ENCODE peak calls at places on chromosomes 2 and 18, in eight cellular contexts. One of them, this sample, is unnamed.

GRCh38 chr2:159129807-159130206 is 156.7 kb downstream of the WDSUB1 start:
- DNase-seq in left ventricle myocardium inferior: peak
- DNase-seq in tibial artery: no peak
- DNase-seq in fibroblast of lung: peak
- DNase-seq in K562: no peak
- DNase-seq in bronchial epithelial cell: no peak
- DNase-seq in coronary artery: no peak
- DNase-seq in fibroblast of mammary gland: no peak
- DNase-seq in this sample: no peak

GRCh38 chr2:32464441-32464840 is 107.6 kb downstream of the BIRC6 start:
- DNase-seq in K562: no peak
- DNase-seq in tibial artery: no peak
- DNase-seq in left ventricle myocardium inferior: no peak
- DNase-seq in coronary artery: no peak
- DNase-seq in fibroblast of lung: peak
- DNase-seq in bronchial epithelial cell: no peak
- DNase-seq in fibroblast of mammary gland: peak
- DNase-seq in this sample: no peak

GRCh38 chr18:75346671-75347070 is 80.8 kb downstream of the SMIM21 start:
- DNase-seq in coronary artery: no peak
- DNase-seq in fibroblast of mammary gland: no peak
- DNase-seq in fibroblast of lung: no peak
- DNase-seq in K562: no peak
- DNase-seq in left ventricle myocardium inferior: no peak
- DNase-seq in tibial artery: no peak
- DNase-seq in bronchial epithelial cell: no peak
- DNase-seq in this sample: no peak

GRCh38 chr2:188292446-188293239 is 969 bp downstream of the GULP1 start:
- DNase-seq in left ventricle myocardium inferior: peak
- DNase-seq in bronchial epithelial cell: peak
- DNase-seq in tibial artery: peak
- DNase-seq in coronary artery: peak
- DNase-seq in fibroblast of lung: peak
- DNase-seq in fibroblast of mammary gland: peak
- DNase-seq in K562: peak
- DNase-seq in this sample: no peak

GRCh38 chr2:176522271-176522670 is 253.0 kb downstream of the MTX2 start:
- DNase-seq in fibroblast of lung: no peak
- DNase-seq in bronchial epithelial cell: no peak
- DNase-seq in left ventricle myocardium inferior: no peak
- DNase-seq in fibroblast of mammary gland: no peak
- DNase-seq in coronary artery: no peak
- DNase-seq in K562: no peak
- DNase-seq in tibial artery: no peak
- DNase-seq in this sample: no peak

GRCh38 chr2:140506606-140507005 is 1624.2 kb downstream of the LRP1B start:
- DNase-seq in tibial artery: no peak
- DNase-seq in bronchial epithelial cell: no peak
- DNase-seq in coronary artery: no peak
- DNase-seq in fibroblast of mammary gland: peak
- DNase-seq in left ventricle myocardium inferior: no peak
- DNase-seq in K562: no peak
- DNase-seq in fibroblast of lung: peak
- DNase-seq in this sample: peak

GRCh38 chr2:117126656-117127055 is 687.8 kb upstream of the DDX18 start:
- DNase-seq in K562: no peak
- DNase-seq in bronchial epithelial cell: no peak
- DNase-seq in fibroblast of lung: no peak
- DNase-seq in fibroblast of mammary gland: no peak
- DNase-seq in left ventricle myocardium inferior: no peak
- DNase-seq in coronary artery: no peak
- DNase-seq in tibial artery: no peak
- DNase-seq in this sample: no peak

GRCh38 chr18:51988277-51988676 is 351.7 kb upstream of the DCC start:
- DNase-seq in left ventricle myocardium inferior: no peak
- DNase-seq in K562: no peak
- DNase-seq in fibroblast of lung: no peak
- DNase-seq in coronary artery: no peak
- DNase-seq in tibial artery: no peak
- DNase-seq in fibroblast of mammary gland: no peak
- DNase-seq in bronchial epithelial cell: no peak
- DNase-seq in this sample: no peak

GRCh38 chr2:42360493-42360889 is 526 bp downstream of the COX7A2L start:
- DNase-seq in left ventricle myocardium inferior: no peak
- DNase-seq in tibial artery: no peak
- DNase-seq in coronary artery: no peak
- DNase-seq in bronchial epithelial cell: no peak
- DNase-seq in fibroblast of mammary gland: no peak
- DNase-seq in K562: no peak
- DNase-seq in fibroblast of lung: no peak
- DNase-seq in this sample: no peak

GRCh38 chr18:36613069-36613468 is 215.7 kb downstream of the TPGS2 start:
- DNase-seq in fibroblast of lung: no peak
- DNase-seq in coronary artery: peak
- DNase-seq in fibroblast of mammary gland: no peak
- DNase-seq in left ventricle myocardium inferior: peak
- DNase-seq in tibial artery: no peak
- DNase-seq in bronchial epithelial cell: no peak
- DNase-seq in K562: no peak
- DNase-seq in this sample: no peak

GRCh38 chr2:233342301-233342700 is 12.0 kb upstream of the DGKD start:
- DNase-seq in bronchial epithelial cell: no peak
- DNase-seq in coronary artery: no peak
- DNase-seq in left ventricle myocardium inferior: no peak
- DNase-seq in fibroblast of lung: no peak
- DNase-seq in fibroblast of mammary gland: no peak
- DNase-seq in tibial artery: no peak
- DNase-seq in K562: no peak
- DNase-seq in this sample: no peak
- H3K4me3 ChIP-seq in bronchial epithelial cell: no peak
- H3K4me3 ChIP-seq in coronary artery: no peak
- H3K4me3 ChIP-seq in left ventricle myocardium inferior: no peak
- H3K4me3 ChIP-seq in fibroblast of lung: no peak
- H3K4me3 ChIP-seq in fibroblast of mammary gland: no peak
- H3K4me3 ChIP-seq in tibial artery: no peak
- H3K4me3 ChIP-seq in K562: no peak
- H3K4me3 ChIP-seq in this sample: no peak

GRCh38 chr2:169393068-169393590 is 30.8 kb upstream of the LRP2 start:
- DNase-seq in fibroblast of lung: no peak
- DNase-seq in bronchial epithelial cell: peak
- DNase-seq in left ventricle myocardium inferior: no peak
- DNase-seq in coronary artery: no peak
- DNase-seq in fibroblast of mammary gland: no peak
- DNase-seq in K562: no peak
- DNase-seq in tibial artery: no peak
- DNase-seq in this sample: no peak

GRCh38 chr2:169395821-169396374 is 33.6 kb upstream of the LRP2 start:
- DNase-seq in K562: no peak
- DNase-seq in tibial artery: no peak
- DNase-seq in fibroblast of lung: no peak
- DNase-seq in fibroblast of mammary gland: no peak
- DNase-seq in coronary artery: no peak
- DNase-seq in left ventricle myocardium inferior: no peak
- DNase-seq in bronchial epithelial cell: no peak
- DNase-seq in this sample: no peak

DNA sequence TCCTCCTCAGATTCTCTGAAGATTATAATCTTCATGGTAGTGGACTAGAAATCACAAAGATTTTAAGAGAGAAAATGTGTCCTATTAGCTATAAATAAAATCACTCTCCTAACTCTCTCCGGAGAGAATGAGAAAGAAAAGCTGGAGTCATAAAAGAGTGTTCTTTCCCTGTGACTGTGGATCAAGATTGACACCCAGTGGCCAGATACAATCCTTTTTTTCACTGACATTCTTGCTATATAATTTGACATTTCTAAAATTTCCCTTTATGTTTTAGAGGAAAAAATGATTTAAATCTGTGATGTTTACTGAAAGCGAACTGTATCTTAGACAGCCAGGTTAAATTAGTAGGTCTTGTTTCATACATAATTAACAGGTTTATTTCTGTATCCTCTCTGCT is 35.4 kb upstream of the LRP2 start:
- DNase-seq in fibroblast of mammary gland: peak
- DNase-seq in coronary artery: no peak
- DNase-seq in K562: no peak
- DNase-seq in tibial artery: no peak
- DNase-seq in left ventricle myocardium inferior: no peak
- DNase-seq in bronchial epithelial cell: peak
- DNase-seq in fibroblast of lung: no peak
- DNase-seq in this sample: no peak
- TF ChIP-seq CTCF in fibroblast of mammary gland: peak
- TF ChIP-seq CTCF in coronary artery: no peak
- TF ChIP-seq CTCF in K562: peak
- TF ChIP-seq CTCF in tibial artery: no peak
- TF ChIP-seq CTCF in left ventricle myocardium inferior: peak
- TF ChIP-seq CTCF in bronchial epithelial cell: no peak
- TF ChIP-seq CTCF in fibroblast of lung: no peak
- TF ChIP-seq CTCF in this sample: no peak

GRCh38 chr2:41040782-41041181 is 588.9 kb upstream of the SLC8A1 start:
- DNase-seq in K562: no peak
- DNase-seq in tibial artery: no peak
- DNase-seq in coronary artery: no peak
- DNase-seq in fibroblast of lung: no peak
- DNase-seq in bronchial epithelial cell: no peak
- DNase-seq in fibroblast of mammary gland: no peak
- DNase-seq in left ventricle myocardium inferior: no peak
- DNase-seq in this sample: no peak

GRCh38 chr2:41038408-41038807 is 586.5 kb upstream of the SLC8A1 start:
- DNase-seq in bronchial epithelial cell: peak
- DNase-seq in coronary artery: no peak
- DNase-seq in left ventricle myocardium inferior: no peak
- DNase-seq in tibial artery: no peak
- DNase-seq in fibroblast of mammary gland: peak
- DNase-seq in K562: no peak
- DNase-seq in fibroblast of lung: peak
- DNase-seq in this sample: peak

GRCh38 chr2:41042343-41042742 is 590.5 kb upstream of the SLC8A1 start:
- DNase-seq in fibroblast of lung: no peak
- DNase-seq in left ventricle myocardium inferior: no peak
- DNase-seq in coronary artery: no peak
- DNase-seq in tibial artery: no peak
- DNase-seq in fibroblast of mammary gland: peak
- DNase-seq in bronchial epithelial cell: peak
- DNase-seq in K562: no peak
- DNase-seq in this sample: no peak
- H3K4me3 ChIP-seq in fibroblast of lung: no peak
- H3K4me3 ChIP-seq in left ventricle myocardium inferior: no peak
- H3K4me3 ChIP-seq in coronary artery: no peak
- H3K4me3 ChIP-seq in tibial artery: no peak
- H3K4me3 ChIP-seq in fibroblast of mammary gland: no peak
- H3K4me3 ChIP-seq in bronchial epithelial cell: no peak
- H3K4me3 ChIP-seq in K562: no peak
- H3K4me3 ChIP-seq in this sample: no peak

GRCh38 chr2:134988994-134989605 is 58.1 kb downstream of the MAP3K19 start:
- DNase-seq in fibroblast of lung: peak
- DNase-seq in tibial artery: no peak
- DNase-seq in fibroblast of mammary gland: peak
- DNase-seq in K562: peak
- DNase-seq in left ventricle myocardium inferior: no peak
- DNase-seq in bronchial epithelial cell: peak
- DNase-seq in coronary artery: no peak
- DNase-seq in this sample: no peak
- TF ChIP-seq CTCF in fibroblast of lung: no peak
- TF ChIP-seq CTCF in tibial artery: peak
- TF ChIP-seq CTCF in fibroblast of mammary gland: peak
- TF ChIP-seq CTCF in K562: peak
- TF ChIP-seq CTCF in left ventricle myocardium inferior: peak
- TF ChIP-seq CTCF in bronchial epithelial cell: peak
- TF ChIP-seq CTCF in coronary artery: no peak
- TF ChIP-seq CTCF in this sample: peak

GRCh38 chr2:11540148-11540995 is 6.5 kb downstream of the GREB1 start:
- DNase-seq in coronary artery: no peak
- DNase-seq in fibroblast of lung: no peak
- DNase-seq in K562: no peak
- DNase-seq in left ventricle myocardium inferior: peak
- DNase-seq in bronchial epithelial cell: no peak
- DNase-seq in tibial artery: no peak
- DNase-seq in fibroblast of mammary gland: no peak
- DNase-seq in this sample: no peak
- H3K4me3 ChIP-seq in coronary artery: no peak
- H3K4me3 ChIP-seq in fibroblast of lung: no peak
- H3K4me3 ChIP-seq in K562: no peak
- H3K4me3 ChIP-seq in left ventricle myocardium inferior: peak
- H3K4me3 ChIP-seq in bronchial epithelial cell: no peak
- H3K4me3 ChIP-seq in tibial artery: no peak
- H3K4me3 ChIP-seq in fibroblast of mammary gland: no peak
- H3K4me3 ChIP-seq in this sample: no peak

This sample was measured in AG04449.